ENCODE peak calls at places on chromosomes 12 and 14, in five cellular contexts. D, O, T, X and H are unnamed samples.

GRCh38 chr14:22837059-22837749 is 819 bp downstream of the MMP14 start:
- DNase-seq in X (peak; percentile 59), O (no peak), T (peak; percentile 83), D (no peak), H (no peak)

GRCh38 chr12:117047810-117048584 is 51.2 kb downstream of the TESC start:
- DNase-seq in D (no peak), O (no peak), T (no peak), X (peak; percentile 10), H (no peak)

GRCh38 chr14:56002316-56002715 is 115.9 kb upstream of the PELI2 start:
- DNase-seq in O (no peak), D (no peak), X (peak; percentile 65), T (no peak), H (no peak)

GRCh38 chr14:64338616-64339316 is 44.6 kb upstream of the ESR2 start:
- DNase-seq in D (peak; percentile 89), X (peak; percentile 99), T (peak; percentile 96), O (peak; percentile 98), H (peak; percentile 98)

GRCh38 chr12:23757541-23757962 is 191.9 kb downstream of the SOX5 start:
- DNase-seq in X (no peak), O (peak; percentile 34), T (no peak), D (no peak), H (no peak)

GRCh38 chr12:85310456-85311076 is 30.5 kb downstream of the ALX1 start:
- DNase-seq in D (no peak), T (no peak), X (peak; percentile 27), O (no peak), H (no peak)

GRCh38 chr12:68932123-68932700 is 759 bp downstream of the CPM start:
- DNase-seq in X (no peak), O (no peak), T (no peak), D (no peak), H (no peak)

GRCh38 chr14:75450381-75451276 is 22.8 kb downstream of the JDP2 start:
- DNase-seq in T (no peak), D (no peak), O (no peak), X (peak; percentile 35), H (no peak)

GRCh38 chr12:131092911-131093901 is 139.5 kb downstream of the ADGRD1 start:
- DNase-seq in T (peak; percentile 69), O (no peak), X (no peak), D (no peak), H (peak; percentile 76)

GRCh38 chr14:63510538-63510937 is 32.6 kb downstream of the PPP2R5E start:
- DNase-seq in O (no peak), T (no peak), X (peak; percentile 40), D (no peak), H (no peak)

GRCh38 chr12:55713721-55714120 is 2.1 kb upstream of the BLOC1S1 start:
- DNase-seq in T (no peak), O (no peak), X (peak; percentile 66), D (no peak), H (no peak)

GRCh38 chr12:120702629-120703028 is 7.6 kb upstream of the UNC119B start:
- DNase-seq in X (no peak), O (no peak), D (no peak), T (no peak), H (no peak)

GRCh38 chr14:35470775-35471174 is 63.2 kb upstream of the INSM2 start:
- DNase-seq in D (no peak), X (peak; percentile 36), O (no peak), T (no peak), H (no peak)

GRCh38 chr12:6551496-6552139 is 4.2 kb downstream of the IFFO1 start:
- DNase-seq in O (no peak), T (peak; percentile 76), X (peak; percentile 66), D (peak; percentile 52), H (no peak)

GRCh38 chr12:113077859-113078256 is 21.3 kb downstream of the DTX1 start:
- DNase-seq in T (no peak), X (no peak), O (no peak), D (no peak), H (no peak)

GRCh38 chr12:42213023-42213422 is 25.0 kb downstream of the YAF2 start:
- DNase-seq in X (peak; percentile 13), T (no peak), O (peak; percentile 36), D (no peak), H (no peak)

GRCh38 chr14:101108579-101109346 is 205.2 kb upstream of the RTL1 start:
- DNase-seq in X (no peak), O (no peak), T (peak; percentile 50), D (no peak), H (peak; percentile 83)

GRCh38 chr14:100867631-100868315 is 35.7 kb downstream of the RTL1 start:
- DNase-seq in X (no peak), T (peak; percentile 45), O (no peak), D (no peak), H (peak; percentile 82)

GRCh38 chr12:70955415-70955814 is 34.9 kb upstream of the PTPRR start:
- DNase-seq in T (no peak), D (no peak), X (no peak), O (no peak), H (no peak)

GRCh38 chr12:663293-663871 is at the start of gene NINJ2:
- DNase-seq in T (no peak), O (no peak), X (no peak), D (no peak), H (no peak)

GRCh38 chr12:39935275-39935674 is 170.6 kb downstream of the SLC2A13 start:
- DNase-seq in O (no peak), X (peak; percentile 16), T (no peak), D (no peak), H (no peak)

GRCh38 chr14:67940894-67941455 is 121.4 kb downstream of the RAD51B start:
- DNase-seq in O (no peak), D (no peak), X (peak; percentile 88), T (no peak), H (no peak)

GRCh38 chr14:52071675-52072074 is 2.8 kb upstream of the NID2 start:
- DNase-seq in O (no peak), X (no peak), D (no peak), T (no peak), H (no peak)

GRCh38 chr12:40262657-40263056 is 37.9 kb downstream of the LRRK2 start:
- DNase-seq in X (no peak), O (no peak), T (no peak), D (no peak), H (no peak)

GRCh38 chr12:41437578-41437977 is 249.5 kb downstream of the PDZRN4 start:
- DNase-seq in D (no peak), X (no peak), T (no peak), O (no peak), H (no peak)